ENCODE peak calls at places on chromosome 19, in nine cellular contexts. P, O, K, A, S, Z, J, L and X are unnamed samples.

GRCh38 chr19:5037936-5038335 is 69.0 kb downstream of the KDM4B start:
- DNase-seq in J (no peak), S (no peak), O (no peak), L (no peak), P (no peak), Z (no peak), K (no peak), A (no peak), X (no peak)

GRCh38 chr19:11345122-11345752 is 831 bp downstream of the TMEM205 start:
- DNase-seq in K (no peak), J (no peak), P (no peak), A (peak; percentile 63), S (no peak), L (no peak), Z (no peak), O (no peak), X (no peak)

GRCh38 chr19:48203227-48203793 is 32.8 kb downstream of the ZSWIM9 start:
- DNase-seq in L (no peak), O (no peak), A (no peak), Z (no peak), P (no peak), J (no peak), K (no peak), S (no peak), X (no peak)

GRCh38 chr19:49832556-49832955 is 14.5 kb downstream of the MED25 start:
- DNase-seq in J (no peak), O (no peak), L (no peak), S (no peak), A (no peak), K (no peak), P (no peak), Z (no peak), X (no peak)

GRCh38 chr19:15324791-15325519 is 7.4 kb downstream of the BRD4 start:
- DNase-seq in A (no peak), P (no peak), K (no peak), L (no peak), Z (peak; percentile 52), J (no peak), S (no peak), O (no peak), X (no peak)

GRCh38 chr19:28633223-28634030 is 579.5 kb downstream of the UQCRFS1 start:
- DNase-seq in S (no peak), P (no peak), A (peak; percentile 3), Z (no peak), O (no peak), K (peak; percentile 51), L (no peak), J (peak; percentile 2), X (peak; percentile 16)

GRCh38 chr19:1365306-1365963 is 18.3 kb upstream of the NDUFS7 start:
- DNase-seq in K (no peak), O (no peak), S (no peak), P (no peak), A (no peak), J (no peak), L (no peak), Z (no peak), X (no peak)

GRCh38 chr19:43444531-43445340 is 20.7 kb downstream of the LYPD3 start:
- DNase-seq in Z (no peak), O (no peak), A (no peak), K (peak; percentile 50), J (no peak), P (no peak), S (no peak), L (no peak), X (no peak)

GRCh38 chr19:2527171-2527570 is 51.2 kb downstream of the GADD45B start:
- DNase-seq in S (no peak), O (no peak), J (no peak), Z (no peak), K (no peak), L (no peak), A (no peak), P (no peak), X (no peak)

GRCh38 chr19:8371011-8371804 is 7.3 kb downstream of the ANGPTL4 start:
- DNase-seq in S (no peak), J (no peak), Z (no peak), A (no peak), K (no peak), P (no peak), O (no peak), L (no peak), X (no peak)

GRCh38 chr19:35449347-35450043 is 1.4 kb downstream of the FFAR2 start:
- DNase-seq in K (no peak), S (no peak), P (no peak), J (no peak), L (no peak), A (peak; percentile 9), Z (peak; percentile 58), O (no peak), X (no peak)

GRCh38 chr19:35468637-35469036 is 20.6 kb downstream of the FFAR2 start:
- DNase-seq in K (no peak), A (peak; percentile 43), P (no peak), O (peak; percentile 39), L (no peak), J (no peak), Z (peak; percentile 88), S (peak; percentile 23), X (no peak)

GRCh38 chr19:737591-738093 is 13.3 kb upstream of the MISP start:
- DNase-seq in O (no peak), Z (peak; percentile 67), J (no peak), L (no peak), K (no peak), A (peak; percentile 48), S (peak; percentile 24), P (no peak), X (no peak)

DNA sequence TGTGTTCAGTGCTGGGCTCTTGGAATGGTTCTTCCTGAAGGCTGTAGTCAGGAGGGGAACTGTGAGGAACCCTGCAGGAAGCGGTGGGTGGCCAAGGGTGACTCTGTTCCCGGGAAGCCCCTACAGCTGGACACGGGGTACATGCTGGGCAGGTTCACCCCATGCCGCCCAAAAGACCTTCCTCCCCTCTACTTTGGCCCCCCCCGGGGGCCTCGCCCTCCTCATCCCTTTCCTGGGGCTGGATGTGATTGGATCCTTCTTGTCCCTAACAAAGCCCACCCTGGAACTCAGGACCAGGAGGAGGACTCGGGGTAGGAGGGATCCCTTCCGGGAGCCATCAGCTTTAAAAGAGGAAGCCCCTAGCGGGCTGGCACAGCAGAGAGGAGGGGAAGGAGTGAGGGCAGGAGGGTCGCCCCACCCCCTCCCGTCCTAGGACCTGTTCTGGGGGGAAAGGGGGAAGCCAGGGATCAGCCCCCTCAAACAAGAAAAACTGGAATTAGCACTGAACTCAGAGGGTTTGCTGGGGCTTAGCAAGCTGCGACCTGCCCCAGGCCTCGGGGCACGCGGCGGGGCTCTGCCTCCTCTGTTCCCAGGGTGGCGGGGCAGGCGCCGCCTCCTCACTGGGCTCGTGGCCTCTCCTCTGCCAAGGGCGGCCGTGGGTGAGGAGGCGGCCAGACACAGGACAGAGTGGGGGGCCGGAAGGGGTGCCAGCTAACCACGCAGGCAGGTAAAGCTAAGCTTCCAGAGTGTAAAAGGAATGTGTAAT is 4.0 kb downstream of the CEBPA start:
- DNase-seq in A (no peak), J (no peak), L (no peak), O (no peak), K (no peak), S (no peak), Z (peak; percentile 42), P (no peak), X (no peak)
- H3K4me3 ChIP-seq in A (no peak overlapping the region), J (no peak overlapping the region), L (no peak overlapping the region), O (no peak overlapping the region), K (peak overlapping the region; percentile 74), S (no peak overlapping the region), Z (no peak overlapping the region), P (no peak overlapping the region), X (no peak overlapping the region)

GRCh38 chr19:45130236-45130635 is 30.5 kb downstream of the NKPD1 start:
- DNase-seq in P (no peak), L (no peak), J (no peak), K (no peak), Z (no peak), S (no peak), O (no peak), A (no peak), X (no peak)

GRCh38 chr19:45133661-45134060 is 27.1 kb downstream of the NKPD1 start:
- DNase-seq in P (no peak), S (no peak), J (no peak), Z (no peak), K (no peak), O (no peak), A (no peak), L (no peak), X (no peak)

GRCh38 chr19:45128109-45128508 is 32.7 kb downstream of the NKPD1 start:
- DNase-seq in O (no peak), S (no peak), K (no peak), Z (no peak), J (no peak), L (no peak), A (no peak), P (no peak), X (no peak)

GRCh38 chr19:45128806-45129205 is 32.0 kb downstream of the NKPD1 start:
- DNase-seq in L (no peak), J (no peak), S (no peak), Z (no peak), A (no peak), K (no peak), O (no peak), P (no peak), X (no peak)

GRCh38 chr19:45130888-45131615 is 29.7 kb downstream of the NKPD1 start:
- DNase-seq in A (peak; percentile 58), Z (peak; percentile 56), J (peak; percentile 34), S (no peak), P (no peak), K (no peak), O (no peak), L (no peak), X (peak; percentile 14)
- TF ChIP-seq CTCF in A (peak; percentile 56), Z (peak; percentile 42), J (peak; percentile 56), S (no peak), P (no peak), K (no peak), O (peak; percentile 21), L (peak; percentile 34), X (peak; percentile 29)

GRCh38 chr19:19488875-19489690 is 26.3 kb downstream of the TSSK6 start:
- DNase-seq in J (peak; percentile 93), A (peak; percentile 72), P (peak; percentile 93), K (peak; percentile 96), Z (peak; percentile 93), O (peak; percentile 68), L (peak; percentile 69), S (peak; percentile 84), X (peak; percentile 93)
- H3K4me3 ChIP-seq in J (no peak overlapping the region), A (no peak overlapping the region), P (peak overlapping the region; percentile 32), K (no peak overlapping the region), Z (no peak overlapping the region), O (peak overlapping the region; percentile 46), L (peak overlapping the region; percentile 25), S (no peak overlapping the region), X (no peak overlapping the region)

DNA sequence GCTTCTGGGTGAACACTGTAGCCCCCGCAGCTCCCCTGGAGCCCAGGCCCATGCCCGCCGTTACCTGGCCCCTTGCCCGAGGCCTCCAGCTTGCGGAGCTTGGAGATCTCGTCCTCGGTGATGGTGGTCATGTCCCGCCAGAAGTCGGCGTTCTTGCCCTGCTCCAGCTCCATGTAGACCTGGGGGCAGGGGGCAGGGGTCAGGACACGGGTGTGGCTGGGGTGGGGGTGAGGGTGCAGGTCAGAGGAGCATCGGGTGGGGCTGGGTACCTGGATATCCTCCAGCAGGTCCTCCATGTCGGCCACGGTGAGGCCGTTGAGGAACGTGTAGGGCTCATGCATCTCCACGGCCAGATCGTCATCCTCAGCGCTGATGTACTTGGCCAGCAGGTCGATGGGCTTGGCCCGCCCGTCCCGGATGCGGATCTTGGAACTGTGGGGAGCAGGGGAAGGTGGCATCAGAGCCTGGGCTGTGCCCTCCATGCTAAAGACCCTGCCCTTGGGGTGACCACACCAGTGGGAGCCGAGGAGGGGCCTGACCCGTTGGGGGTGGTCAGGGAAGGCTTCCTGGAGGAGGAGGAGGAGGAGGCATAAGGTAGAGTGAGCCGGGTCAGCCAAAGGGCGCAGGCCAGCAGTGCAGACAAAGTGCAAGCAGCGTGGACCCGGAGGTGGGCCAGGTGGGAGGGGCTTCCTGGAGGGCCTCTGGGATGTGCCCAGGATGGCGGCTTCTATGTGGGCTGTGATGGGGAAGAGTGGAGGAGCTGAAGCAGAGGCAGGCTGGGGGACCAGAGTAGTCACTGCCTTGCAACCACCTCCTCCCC is 7.6 kb downstream of the CACTIN start:
- DNase-seq in A (no peak), S (no peak), J (no peak), L (no peak), P (no peak), O (no peak), K (no peak), Z (no peak), X (no peak)
- TF ChIP-seq CTCF in A (peak; percentile 13), S (no peak), J (no peak), L (peak; percentile 3), P (no peak), O (no peak), K (no peak), Z (no peak), X (no peak)